ENCODE peak calls at places on chromosomes 5 and 9, in nine cellular contexts. S is GM04504; H is GM23248; R is iPS-NIHi11; P is activated naive CD8-positive, alpha-beta T cell treated with anti-CD3 and anti-CD28 coated beads, Interleukin-2, amount 50 U/mL, for 24 hours; M is fibroblast of pulmonary artery; L is T-helper 1 cell; O is EL; I is KBM-7. V is an unnamed sample.

GRCh38 chr5:96297290-96297689 is 135.8 kb downstream of the PCSK1 start:
- DNase-seq in S (peak), H (peak), R (no peak), P (no peak), M (peak), L (no peak), O (peak), I (no peak), V (no peak)

GRCh38 chr5:35890021-35890740 is 33.5 kb downstream of the IL7R start:
- DNase-seq in S (no peak), H (no peak), R (no peak), P (no peak), M (no peak), L (no peak), O (no peak), I (no peak), V (no peak)

GRCh38 chr9:89721971-89722530 is 117.2 kb downstream of the GADD45G start:
- DNase-seq in S (no peak), H (no peak), R (no peak), P (no peak), M (no peak), L (no peak), O (no peak), I (no peak), V (no peak)

GRCh38 chr9:16289639-16290038 is 580.8 kb downstream of the BNC2 start:
- DNase-seq in S (no peak), H (peak), R (no peak), P (no peak), M (peak), L (no peak), O (no peak), I (peak), V (no peak)

GRCh38 chr9:112881366-112881765 is 9.3 kb downstream of the SLC46A2 start:
- DNase-seq in S (no peak), H (peak), R (no peak), P (no peak), M (peak), L (no peak), O (peak), I (no peak), V (no peak)

GRCh38 chr5:78002690-78003089 is 226.6 kb upstream of the TBCA start:
- DNase-seq in S (no peak), H (no peak), R (no peak), P (no peak), M (no peak), L (no peak), O (no peak), I (no peak), V (no peak)

GRCh38 chr5:114988096-114988495 is 181.6 kb downstream of the TRIM36 start:
- DNase-seq in S (no peak), H (no peak), R (no peak), P (no peak), M (no peak), L (no peak), O (no peak), I (no peak), V (no peak)

GRCh38 chr5:89255845-89256463 is 373.0 kb upstream of the MEF2C start:
- DNase-seq in S (no peak), H (peak), R (peak), P (no peak), M (peak), L (no peak), O (peak), I (peak), V (no peak)

GRCh38 chr9:7146582-7146981 is 388.8 kb downstream of the KDM4C start:
- DNase-seq in S (no peak), H (no peak), R (no peak), P (no peak), M (no peak), L (no peak), O (no peak), I (no peak), V (no peak)

GRCh38 chr9:124725068-124725452 is 46.1 kb downstream of the NR6A1 start:
- DNase-seq in S (no peak), H (no peak), R (no peak), P (no peak), M (no peak), L (no peak), O (no peak), I (no peak), V (no peak)

GRCh38 chr9:107768224-107768623 is 278.7 kb upstream of the KLF4 start:
- DNase-seq in S (no peak), H (no peak), R (no peak), P (no peak), M (no peak), L (no peak), O (no peak), I (no peak), V (no peak)

GRCh38 chr5:169279125-169279524 is 21.8 kb downstream of the SLIT3 start:
- DNase-seq in S (no peak), H (no peak), R (peak), P (no peak), M (no peak), L (no peak), O (no peak), I (no peak), V (no peak)

GRCh38 chr5:1725641-1726468 is 73.8 kb downstream of the MRPL36 start:
- DNase-seq in S (no peak), H (no peak), R (peak), P (no peak), M (no peak), L (no peak), O (no peak), I (no peak), V (peak)

GRCh38 chr9:120066315-120066714 is 513.7 kb downstream of the CDK5RAP2 start:
- DNase-seq in S (peak), H (peak), R (no peak), P (no peak), M (no peak), L (no peak), O (no peak), I (no peak), V (no peak)

GRCh38 chr9:16870606-16871357 is at the start of gene BNC2:
- DNase-seq in S (no peak), H (peak), R (peak), P (no peak), M (peak), L (no peak), O (peak), I (peak), V (peak)

GRCh38 chr5:1853531-1853930 is 29.2 kb downstream of the IRX4 start:
- DNase-seq in S (no peak), H (no peak), R (no peak), P (no peak), M (no peak), L (no peak), O (no peak), I (no peak), V (no peak)